ENCODE peak calls at places on chromosomes 5 and 9, in four cellular contexts. One of them, this sample, is unnamed.

GRCh38 chr5:168300377-168301182 is 9.1 kb downstream of the WWC1 start:
- DNase-seq in cardiac fibroblast: no peak
- DNase-seq in nephron progenitor cell: peak; percentile 21
- DNase-seq in progenitor cell of endocrine pancreas: no peak
- DNase-seq in this sample: no peak

GRCh38 chr9:32412440-32412839 is 28.0 kb downstream of the ACO1 start:
- DNase-seq in cardiac fibroblast: no peak
- DNase-seq in nephron progenitor cell: no peak
- DNase-seq in progenitor cell of endocrine pancreas: no peak
- DNase-seq in this sample: no peak

GRCh38 chr5:130102375-130102774 is 198.1 kb downstream of the CHSY3 start:
- DNase-seq in cardiac fibroblast: no peak
- DNase-seq in nephron progenitor cell: no peak
- DNase-seq in progenitor cell of endocrine pancreas: no peak
- DNase-seq in this sample: no peak

GRCh38 chr9:134641173-134641985 is at the start of gene COL5A1:
- DNase-seq in cardiac fibroblast: peak; percentile 96
- DNase-seq in nephron progenitor cell: peak; percentile 94
- DNase-seq in progenitor cell of endocrine pancreas: peak; percentile 83
- DNase-seq in this sample: peak; percentile 93

GRCh38 chr5:132748522-132749000 is 1.3 kb downstream of the CCNI2 start:
- DNase-seq in cardiac fibroblast: no peak
- DNase-seq in nephron progenitor cell: no peak
- DNase-seq in progenitor cell of endocrine pancreas: no peak
- DNase-seq in this sample: no peak

GRCh38 chr5:176899296-176899891 is at the start of gene HK3:
- DNase-seq in cardiac fibroblast: no peak
- DNase-seq in nephron progenitor cell: no peak
- DNase-seq in progenitor cell of endocrine pancreas: no peak
- DNase-seq in this sample: no peak

GRCh38 chr5:14281746-14282181 is 138.6 kb downstream of the TRIO start:
- DNase-seq in cardiac fibroblast: no peak
- DNase-seq in nephron progenitor cell: no peak
- DNase-seq in progenitor cell of endocrine pancreas: no peak
- DNase-seq in this sample: no peak

GRCh38 chr5:175654346-175654745 is 3.5 kb upstream of the HRH2 start:
- DNase-seq in cardiac fibroblast: no peak
- DNase-seq in nephron progenitor cell: no peak
- DNase-seq in progenitor cell of endocrine pancreas: no peak
- DNase-seq in this sample: no peak

GRCh38 chr9:35658894-35659220 is 765 bp downstream of the CCDC107 start:
- DNase-seq in cardiac fibroblast: peak; percentile 52
- DNase-seq in nephron progenitor cell: no peak
- DNase-seq in progenitor cell of endocrine pancreas: no peak
- DNase-seq in this sample: no peak

GRCh38 chr5:142789206-142789605 is 19.0 kb downstream of the ARHGAP26 start:
- DNase-seq in cardiac fibroblast: no peak
- DNase-seq in nephron progenitor cell: no peak
- DNase-seq in progenitor cell of endocrine pancreas: no peak
- DNase-seq in this sample: no peak

GRCh38 chr5:95403996-95404395 is 12.8 kb downstream of the FAM81B start:
- DNase-seq in cardiac fibroblast: no peak
- DNase-seq in nephron progenitor cell: no peak
- DNase-seq in progenitor cell of endocrine pancreas: no peak
- DNase-seq in this sample: no peak

GRCh38 chr5:169648725-169649124 is 11.7 kb downstream of the DOCK2 start:
- DNase-seq in cardiac fibroblast: peak; percentile 67
- DNase-seq in nephron progenitor cell: no peak
- DNase-seq in progenitor cell of endocrine pancreas: no peak
- DNase-seq in this sample: no peak

GRCh38 chr9:13139641-13140171 is 139.8 kb downstream of the MPDZ start:
- DNase-seq in cardiac fibroblast: peak; percentile 89
- DNase-seq in nephron progenitor cell: no peak
- DNase-seq in progenitor cell of endocrine pancreas: no peak
- DNase-seq in this sample: no peak

GRCh38 chr5:138643040-138643791 is 68.0 kb upstream of the HSPA9 start:
- DNase-seq in cardiac fibroblast: no peak
- DNase-seq in nephron progenitor cell: no peak
- DNase-seq in progenitor cell of endocrine pancreas: no peak
- DNase-seq in this sample: no peak

GRCh38 chr5:140734354-140734753 is 34.1 kb downstream of the ZMAT2 start:
- DNase-seq in cardiac fibroblast: peak; percentile 14
- DNase-seq in nephron progenitor cell: no peak
- DNase-seq in progenitor cell of endocrine pancreas: no peak
- DNase-seq in this sample: no peak
- TF ChIP-seq CTCF in cardiac fibroblast: peak; percentile 22
- TF ChIP-seq CTCF in nephron progenitor cell: no peak
- TF ChIP-seq CTCF in progenitor cell of endocrine pancreas: peak; percentile 39
- TF ChIP-seq CTCF in this sample: peak; percentile 48

GRCh38 chr5:128966375-128966774 is 1.1 kb downstream of the SLC27A6 start:
- DNase-seq in cardiac fibroblast: no peak
- DNase-seq in nephron progenitor cell: no peak
- DNase-seq in progenitor cell of endocrine pancreas: no peak
- DNase-seq in this sample: no peak
- TF ChIP-seq CTCF in cardiac fibroblast: no peak
- TF ChIP-seq CTCF in nephron progenitor cell: no peak
- TF ChIP-seq CTCF in progenitor cell of endocrine pancreas: peak; percentile 38
- TF ChIP-seq CTCF in this sample: peak; percentile 42

GRCh38 chr5:163976691-163977090 is 471.3 kb downstream of the MAT2B start:
- DNase-seq in cardiac fibroblast: no peak
- DNase-seq in nephron progenitor cell: no peak
- DNase-seq in progenitor cell of endocrine pancreas: no peak
- DNase-seq in this sample: no peak

GRCh38 chr5:163978897-163979296 is 473.5 kb downstream of the MAT2B start:
- DNase-seq in cardiac fibroblast: no peak
- DNase-seq in nephron progenitor cell: no peak
- DNase-seq in progenitor cell of endocrine pancreas: no peak
- DNase-seq in this sample: no peak
- TF ChIP-seq CTCF in cardiac fibroblast: no peak
- TF ChIP-seq CTCF in nephron progenitor cell: no peak
- TF ChIP-seq CTCF in progenitor cell of endocrine pancreas: peak; percentile 8
- TF ChIP-seq CTCF in this sample: no peak

DNA sequence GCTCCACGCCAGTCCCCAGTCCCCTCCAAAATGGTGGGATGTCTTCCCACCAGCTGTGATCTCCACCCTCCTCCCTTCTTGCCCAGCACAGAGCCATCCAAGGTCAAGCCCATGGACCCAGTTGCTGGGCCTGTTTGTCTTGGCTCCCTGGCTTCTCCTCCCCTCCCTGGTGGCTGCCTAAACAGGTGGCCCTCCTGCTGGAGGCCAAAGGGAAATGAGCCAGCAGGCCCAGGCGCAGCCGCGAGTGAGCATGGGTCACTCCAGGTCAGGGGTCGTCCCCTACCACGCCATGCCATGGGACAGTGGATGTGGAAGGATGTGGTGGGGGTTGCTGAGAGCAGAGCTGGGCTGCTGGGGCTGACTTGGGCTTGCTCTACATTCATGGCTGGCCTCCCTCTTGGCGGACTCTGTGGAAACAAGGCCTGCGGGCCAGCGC is 33.6 kb downstream of the COL15A1 start:
- DNase-seq in cardiac fibroblast: no peak
- DNase-seq in nephron progenitor cell: no peak
- DNase-seq in progenitor cell of endocrine pancreas: no peak
- DNase-seq in this sample: no peak
- TF ChIP-seq CTCF in cardiac fibroblast: no peak
- TF ChIP-seq CTCF in nephron progenitor cell: no peak
- TF ChIP-seq CTCF in progenitor cell of endocrine pancreas: no peak
- TF ChIP-seq CTCF in this sample: no peak

GRCh38 chr9:136839229-136840139 is 2.8 kb upstream of the AJM1 start:
- DNase-seq in cardiac fibroblast: no peak
- DNase-seq in nephron progenitor cell: no peak
- DNase-seq in progenitor cell of endocrine pancreas: no peak
- DNase-seq in this sample: no peak
- TF ChIP-seq CTCF in cardiac fibroblast: no peak
- TF ChIP-seq CTCF in nephron progenitor cell: no peak
- TF ChIP-seq CTCF in progenitor cell of endocrine pancreas: no peak
- TF ChIP-seq CTCF in this sample: no peak

GRCh38 chr5:80739487-80739886 is 84.7 kb upstream of the DHFR start:
- DNase-seq in cardiac fibroblast: no peak
- DNase-seq in nephron progenitor cell: no peak
- DNase-seq in progenitor cell of endocrine pancreas: no peak
- DNase-seq in this sample: no peak

GRCh38 chr5:80741015-80741414 is 86.2 kb upstream of the DHFR start:
- DNase-seq in cardiac fibroblast: no peak
- DNase-seq in nephron progenitor cell: no peak
- DNase-seq in progenitor cell of endocrine pancreas: no peak
- DNase-seq in this sample: no peak

GRCh38 chr5:80738466-80738865 is 83.7 kb upstream of the DHFR start:
- DNase-seq in cardiac fibroblast: no peak
- DNase-seq in nephron progenitor cell: no peak
- DNase-seq in progenitor cell of endocrine pancreas: no peak
- DNase-seq in this sample: no peak

GRCh38 chr5:80739898-80740297 is 85.1 kb upstream of the DHFR start:
- DNase-seq in cardiac fibroblast: no peak
- DNase-seq in nephron progenitor cell: no peak
- DNase-seq in progenitor cell of endocrine pancreas: no peak
- DNase-seq in this sample: no peak

DNA sequence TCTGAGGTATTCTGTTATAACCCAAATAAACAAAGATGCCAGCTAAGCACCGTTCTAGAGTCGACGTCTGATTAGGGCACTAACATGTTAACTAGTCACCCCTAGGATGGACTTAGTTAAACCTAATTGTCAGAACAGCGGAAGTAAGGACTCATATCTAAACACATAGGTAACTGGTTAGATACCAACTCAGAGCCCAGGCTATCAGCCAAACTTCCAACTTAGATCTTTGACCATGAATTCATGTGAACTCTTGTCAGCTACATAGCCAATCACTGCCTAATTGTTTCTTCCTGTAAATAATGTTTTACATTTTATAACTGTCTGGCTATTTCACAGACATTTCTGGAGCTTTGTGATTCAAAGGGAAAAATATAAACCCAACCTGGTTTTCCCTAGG is 84.3 kb upstream of the DHFR start:
- DNase-seq in cardiac fibroblast: no peak
- DNase-seq in nephron progenitor cell: no peak
- DNase-seq in progenitor cell of endocrine pancreas: no peak
- DNase-seq in this sample: no peak
- TF ChIP-seq CTCF in cardiac fibroblast: no peak
- TF ChIP-seq CTCF in nephron progenitor cell: no peak
- TF ChIP-seq CTCF in progenitor cell of endocrine pancreas: no peak
- TF ChIP-seq CTCF in this sample: no peak

DNA sequence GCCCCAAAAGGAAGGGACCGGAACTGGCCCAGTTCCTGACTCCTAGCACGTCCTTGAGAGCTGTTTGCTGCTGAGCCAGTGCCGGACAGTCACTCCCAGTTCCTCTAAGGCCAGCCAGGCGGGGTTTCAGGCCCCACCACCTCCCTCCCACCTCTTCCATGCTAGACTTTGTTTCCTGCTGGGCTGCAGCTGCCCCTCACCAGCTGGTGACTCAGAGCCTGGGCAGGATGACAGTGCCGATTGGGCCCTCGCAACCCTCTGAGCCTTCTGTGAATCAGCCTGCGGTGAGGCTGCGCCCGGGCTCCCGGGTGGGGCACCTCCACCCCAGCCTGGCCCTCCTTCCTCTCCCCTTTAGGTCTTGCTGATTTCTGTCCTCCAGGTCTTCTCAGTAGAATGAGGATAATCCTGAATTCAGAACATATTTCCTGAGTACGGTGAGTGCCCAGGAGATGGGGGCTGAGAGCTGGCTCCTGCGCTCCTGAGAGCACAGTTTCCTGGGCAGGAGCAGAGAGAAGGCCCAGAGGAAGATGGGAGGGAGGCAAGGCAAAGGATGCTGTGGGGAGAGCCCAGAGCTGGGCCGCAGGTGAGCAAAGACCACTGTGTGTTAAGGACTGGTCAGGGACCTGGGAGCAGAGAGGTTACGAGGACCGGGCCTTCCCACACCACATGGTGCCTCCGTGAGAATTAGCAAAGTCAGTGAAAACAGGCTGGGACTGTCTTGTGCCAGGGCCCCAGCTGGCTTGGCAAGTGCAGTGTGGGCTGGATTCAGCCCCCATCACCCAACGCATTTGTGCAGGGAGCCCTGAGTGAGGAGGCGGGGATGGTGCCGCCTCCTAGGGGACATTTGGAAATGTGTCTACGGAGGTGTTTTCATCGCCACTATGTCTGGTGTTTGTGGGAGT is 32.9 kb upstream of the STXBP1 start:
- DNase-seq in cardiac fibroblast: peak; percentile 95
- DNase-seq in nephron progenitor cell: peak; percentile 38
- DNase-seq in progenitor cell of endocrine pancreas: no peak
- DNase-seq in this sample: no peak
- TF ChIP-seq CTCF in cardiac fibroblast: peak; percentile 52
- TF ChIP-seq CTCF in nephron progenitor cell: no peak
- TF ChIP-seq CTCF in progenitor cell of endocrine pancreas: no peak
- TF ChIP-seq CTCF in this sample: peak; percentile 28

GRCh38 chr9:4883326-4883873 is 90.7 kb downstream of the RCL1 start:
- DNase-seq in cardiac fibroblast: no peak
- DNase-seq in nephron progenitor cell: no peak
- DNase-seq in progenitor cell of endocrine pancreas: no peak
- DNase-seq in this sample: no peak
- TF ChIP-seq CTCF in cardiac fibroblast: no peak
- TF ChIP-seq CTCF in nephron progenitor cell: no peak
- TF ChIP-seq CTCF in progenitor cell of endocrine pancreas: no peak
- TF ChIP-seq CTCF in this sample: no peak

GRCh38 chr5:120055858-120056257 is 408.2 kb upstream of the PRR16 start:
- DNase-seq in cardiac fibroblast: peak; percentile 82
- DNase-seq in nephron progenitor cell: no peak
- DNase-seq in progenitor cell of endocrine pancreas: no peak
- DNase-seq in this sample: no peak
- TF ChIP-seq CTCF in cardiac fibroblast: peak; percentile 28
- TF ChIP-seq CTCF in nephron progenitor cell: no peak
- TF ChIP-seq CTCF in progenitor cell of endocrine pancreas: no peak
- TF ChIP-seq CTCF in this sample: no peak

This sample was measured in type B pancreatic cell.